ENCODE peak calls at places on chromosome X, in four cellular contexts. One of them, this sample, is unnamed.

GRCh38 chrX:22237479-22237878 is 35.2 kb upstream of the CBLL2 start:
- DNase-seq in activated T-helper 1 cell treated with anti-CD3 and anti-CD28 coated beads, Interleukin-2, amount 50 U/mL, for 16 hours: no peak
- DNase-seq in NCI-H2171 treated with DMSO at 0.1 percent for 48 hours: no peak
- DNase-seq in activated T-cell treated with anti-CD3 and anti-CD28 coated beads, Interleukin-2, amount 50 U/mL, for 72 hours: no peak
- DNase-seq in this sample: no peak

GRCh38 chrX:71996138-71996537 is 85.5 kb downstream of the NHSL2 start:
- DNase-seq in activated T-helper 1 cell treated with anti-CD3 and anti-CD28 coated beads, Interleukin-2, amount 50 U/mL, for 16 hours: no peak
- DNase-seq in activated T-cell treated with anti-CD3 and anti-CD28 coated beads, Interleukin-2, amount 50 U/mL, for 72 hours: no peak
- DNase-seq in NCI-H2171 treated with DMSO at 0.1 percent for 48 hours: peak
- DNase-seq in this sample: no peak

GRCh38 chrX:21639775-21640174 is 18.4 kb downstream of the KLHL34 start:
- DNase-seq in activated T-cell treated with anti-CD3 and anti-CD28 coated beads, Interleukin-2, amount 50 U/mL, for 72 hours: no peak
- DNase-seq in activated T-helper 1 cell treated with anti-CD3 and anti-CD28 coated beads, Interleukin-2, amount 50 U/mL, for 16 hours: no peak
- DNase-seq in NCI-H2171 treated with DMSO at 0.1 percent for 48 hours: no peak
- DNase-seq in this sample: no peak

GRCh38 chrX:2508648-2509335 is 8.0 kb upstream of the DHRSX start:
- DNase-seq in activated T-cell treated with anti-CD3 and anti-CD28 coated beads, Interleukin-2, amount 50 U/mL, for 72 hours: no peak
- DNase-seq in activated T-helper 1 cell treated with anti-CD3 and anti-CD28 coated beads, Interleukin-2, amount 50 U/mL, for 16 hours: no peak
- DNase-seq in NCI-H2171 treated with DMSO at 0.1 percent for 48 hours: no peak
- DNase-seq in this sample: no peak

GRCh38 chrX:66019310-66019652 is 20.6 kb downstream of the VSIG4 start:
- DNase-seq in NCI-H2171 treated with DMSO at 0.1 percent for 48 hours: no peak
- DNase-seq in activated T-helper 1 cell treated with anti-CD3 and anti-CD28 coated beads, Interleukin-2, amount 50 U/mL, for 16 hours: no peak
- DNase-seq in activated T-cell treated with anti-CD3 and anti-CD28 coated beads, Interleukin-2, amount 50 U/mL, for 72 hours: no peak
- DNase-seq in this sample: no peak

GRCh38 chrX:72465882-72466281 is 106.8 kb downstream of the HDAC8 start:
- DNase-seq in activated T-helper 1 cell treated with anti-CD3 and anti-CD28 coated beads, Interleukin-2, amount 50 U/mL, for 16 hours: no peak
- DNase-seq in NCI-H2171 treated with DMSO at 0.1 percent for 48 hours: no peak
- DNase-seq in activated T-cell treated with anti-CD3 and anti-CD28 coated beads, Interleukin-2, amount 50 U/mL, for 72 hours: no peak
- DNase-seq in this sample: no peak

GRCh38 chrX:110087485-110088356 is 84.8 kb downstream of the TMEM164 start:
- DNase-seq in activated T-helper 1 cell treated with anti-CD3 and anti-CD28 coated beads, Interleukin-2, amount 50 U/mL, for 16 hours: no peak
- DNase-seq in NCI-H2171 treated with DMSO at 0.1 percent for 48 hours: no peak
- DNase-seq in activated T-cell treated with anti-CD3 and anti-CD28 coated beads, Interleukin-2, amount 50 U/mL, for 72 hours: peak
- DNase-seq in this sample: no peak

GRCh38 chrX:74420194-74421035 is 878 bp upstream of the SLC16A2 start:
- DNase-seq in activated T-cell treated with anti-CD3 and anti-CD28 coated beads, Interleukin-2, amount 50 U/mL, for 72 hours: peak
- DNase-seq in NCI-H2171 treated with DMSO at 0.1 percent for 48 hours: peak
- DNase-seq in activated T-helper 1 cell treated with anti-CD3 and anti-CD28 coated beads, Interleukin-2, amount 50 U/mL, for 16 hours: no peak
- DNase-seq in this sample: no peak

GRCh38 chrX:10795721-10796120 is 175.3 kb upstream of the MID1 start:
- DNase-seq in activated T-cell treated with anti-CD3 and anti-CD28 coated beads, Interleukin-2, amount 50 U/mL, for 72 hours: no peak
- DNase-seq in activated T-helper 1 cell treated with anti-CD3 and anti-CD28 coated beads, Interleukin-2, amount 50 U/mL, for 16 hours: no peak
- DNase-seq in NCI-H2171 treated with DMSO at 0.1 percent for 48 hours: no peak
- DNase-seq in this sample: no peak

GRCh38 chrX:137033774-137034507 is at the start of gene GPR101:
- DNase-seq in activated T-cell treated with anti-CD3 and anti-CD28 coated beads, Interleukin-2, amount 50 U/mL, for 72 hours: peak
- DNase-seq in NCI-H2171 treated with DMSO at 0.1 percent for 48 hours: no peak
- DNase-seq in activated T-helper 1 cell treated with anti-CD3 and anti-CD28 coated beads, Interleukin-2, amount 50 U/mL, for 16 hours: no peak
- DNase-seq in this sample: no peak